ENCODE peak calls at places on chromosomes 4 and X, in seven cellular contexts. D is HCT116, K is psoas muscle, S is heart right ventricle, O is neural progenitor cell, Z is fibroblast of mammary gland, E is DND-41. W is an unnamed sample.
A peak's percentile ranks its signal among the peaks of the same experiment; 100 is the strongest.

GRCh38 chr4:4308800-4309441 is 18.9 kb downstream of the ZBTB49 start:
- DNase-seq in D (no peak), K (no peak), S (no peak), O (no peak), Z (peak; percentile 53), E (no peak), W (no peak)

GRCh38 chrX:115399306-115399705 is 109.8 kb downstream of the LUZP4 start:
- DNase-seq in D (no peak), K (no peak), S (no peak), O (no peak), Z (no peak), E (no peak), W (no peak)

GRCh38 chr4:90852232-90852631 is 725.0 kb downstream of the CCSER1 start:
- DNase-seq in D (no peak), K (no peak), S (no peak), O (peak; percentile 48), Z (no peak), E (no peak), W (no peak)

GRCh38 chr4:72375050-72375736 is 193.8 kb downstream of the ADAMTS3 start:
- DNase-seq in D (no peak), K (peak; percentile 14), S (no peak), O (no peak), Z (peak; percentile 70), E (no peak), W (no peak)

GRCh38 chr4:15654556-15655222 is 468 bp downstream of the FBXL5 start:
- DNase-seq in D (no peak), K (peak; percentile 45), S (peak; percentile 60), O (peak; percentile 86), Z (peak; percentile 32), E (peak; percentile 67), W (peak; percentile 78)

GRCh38 chrX:113675278-113675677 is 834.6 kb upstream of the AMOT start:
- DNase-seq in D (no peak), K (no peak), S (no peak), O (no peak), Z (peak; percentile 13), E (no peak), W (no peak)

GRCh38 chr4:54746228-54746627 is 88.5 kb downstream of the KIT start:
- DNase-seq in D (no peak), K (no peak), S (no peak), O (no peak), Z (no peak), E (no peak), W (no peak)

GRCh38 chrX:103151799-103152198 is 58.9 kb upstream of the NXF3 start:
- DNase-seq in D (no peak), K (no peak), S (no peak), O (no peak), Z (peak; percentile 13), E (no peak), W (no peak)

GRCh38 chr4:15855804-15856475 is 77.8 kb downstream of the CD38 start:
- DNase-seq in D (no peak), K (peak; percentile 53), S (peak; percentile 64), O (no peak), Z (no peak), E (no peak), W (no peak)

GRCh38 chr4:187021436-187022205 is 298.0 kb upstream of the FAT1 start:
- DNase-seq in D (no peak), K (no peak), S (no peak), O (no peak), Z (no peak), E (no peak), W (no peak)

GRCh38 chr4:168257663-168258235 is 60.8 kb downstream of the DDX60 start:
- DNase-seq in D (no peak), K (no peak), S (no peak), O (no peak), Z (no peak), E (no peak), W (no peak)

GRCh38 chr4:41146716-41147506 is 67.4 kb downstream of the APBB2 start:
- DNase-seq in D (no peak), K (peak; percentile 43), S (no peak), O (peak; percentile 91), Z (peak; percentile 81), E (no peak), W (no peak)

GRCh38 chr4:158428242-158428641 is 93.4 kb upstream of the RXFP1 start:
- DNase-seq in D (no peak), K (no peak), S (no peak), O (no peak), Z (peak; percentile 52), E (no peak), W (no peak)

GRCh38 chr4:186940476-186940875 is 216.8 kb upstream of the FAT1 start:
- DNase-seq in D (no peak), K (no peak), S (no peak), O (no peak), Z (no peak), E (no peak), W (no peak)

GRCh38 chrX:28550331-28550872 is 36.8 kb upstream of the IL1RAPL1 start:
- DNase-seq in D (no peak), K (no peak), S (no peak), O (no peak), Z (no peak), E (no peak), W (peak; percentile 13)

GRCh38 chr4:67522851-67523671 is 22.2 kb downstream of the CENPC start:
- DNase-seq in D (no peak), K (no peak), S (no peak), O (no peak), Z (peak; percentile 7), E (no peak), W (no peak)

GRCh38 chr4:81723927-81724587 is 252.3 kb upstream of the RASGEF1B start:
- DNase-seq in D (no peak), K (no peak), S (no peak), O (no peak), Z (peak; percentile 3), E (no peak), W (no peak)

DNA sequence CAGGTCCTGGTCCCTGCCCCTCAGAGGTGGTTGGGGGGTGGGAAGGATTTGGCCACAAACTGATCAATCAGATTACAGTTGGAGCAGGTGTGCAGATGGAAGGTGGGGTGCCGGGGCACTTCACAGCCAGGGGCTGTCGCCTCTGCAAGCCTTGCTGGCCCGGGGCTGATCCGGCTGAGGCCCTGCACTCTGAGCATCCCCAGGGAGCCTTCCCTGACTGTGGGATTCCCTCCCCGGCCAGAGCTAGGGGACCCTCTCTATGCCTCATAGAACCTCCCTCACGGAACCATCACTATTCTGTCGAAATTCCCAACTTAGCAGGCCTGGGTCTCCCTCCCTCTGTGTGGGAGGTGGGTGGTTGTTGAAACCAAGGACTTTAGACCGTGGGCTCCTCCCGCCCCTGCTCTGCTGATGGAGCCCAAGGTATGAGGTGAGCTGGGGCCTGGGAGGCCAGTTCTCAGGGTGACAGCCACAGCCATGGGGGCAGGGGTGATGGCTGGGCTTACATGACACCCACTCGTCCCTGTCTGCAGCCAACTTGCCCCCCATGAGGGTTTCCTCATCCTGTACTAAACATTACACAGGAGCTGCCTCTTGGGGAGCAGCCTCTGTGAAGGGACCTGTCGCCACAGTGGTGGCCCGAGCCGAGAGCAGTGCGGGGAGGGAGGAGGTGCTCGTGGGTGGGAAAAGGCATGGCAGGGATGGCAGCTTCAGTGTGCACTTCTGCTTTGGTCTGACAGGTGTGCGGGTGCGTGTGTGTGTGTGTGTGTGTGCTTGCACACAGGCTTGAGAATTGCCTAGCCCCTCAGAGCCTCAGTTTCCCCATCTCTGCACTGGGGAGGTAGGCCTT is 3.7 kb downstream of the SH3TC1 start:
- DNase-seq in D (no peak), K (no peak), S (no peak), O (no peak), Z (no peak), E (peak; percentile 55), W (no peak)
- H3K4me3 ChIP-seq in D (no peak overlapping the region), K (no peak overlapping the region), S (no peak overlapping the region), O (no peak overlapping the region), Z (no peak overlapping the region), E (peak overlapping the region; percentile 54), W (no peak overlapping the region)

DNA sequence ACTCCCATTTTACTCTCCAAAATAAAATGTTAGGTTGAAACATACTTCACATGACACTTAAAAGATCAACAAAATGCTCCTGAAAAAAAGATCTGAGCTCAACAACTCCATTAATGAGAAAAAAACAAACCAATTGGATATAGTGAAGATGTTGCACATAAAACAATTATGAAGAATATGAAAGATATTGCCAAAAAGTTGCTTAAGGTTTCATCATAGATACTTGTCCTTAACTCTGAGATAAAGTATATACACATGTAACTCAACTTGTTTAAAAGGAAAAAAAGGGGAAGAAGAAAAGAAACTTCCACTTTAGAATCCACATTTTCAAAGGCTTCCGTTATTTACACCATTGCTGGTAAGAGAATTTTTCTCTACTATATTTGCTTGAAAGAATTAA is 2.7 kb downstream of the AFAP1 start:
- DNase-seq in D (no peak), K (no peak), S (no peak), O (no peak), Z (no peak), E (no peak), W (no peak)
- H3K4me3 ChIP-seq in D (no peak overlapping the region), K (no peak overlapping the region), S (no peak overlapping the region), O (no peak overlapping the region), Z (no peak overlapping the region), E (no peak overlapping the region), W (no peak overlapping the region)

GRCh38 chr4:48017108-48017527 is 546 bp downstream of the NIPAL1 start:
- DNase-seq in D (peak; percentile 51), K (peak; percentile 39), S (no peak), O (peak; percentile 61), Z (peak; percentile 72), E (no peak), W (peak; percentile 72)

GRCh38 chr4:48016141-48017107 is at the start of the genes CNGA1 and NIPAL1:
- DNase-seq in D (peak; percentile 63), K (peak; percentile 72), S (peak; percentile 70), O (peak; percentile 94), Z (peak; percentile 42), E (no peak), W (peak; percentile 97)

GRCh38 chr4:48012819-48013218 is 3.7 kb downstream of the CNGA1 start:
- DNase-seq in D (no peak), K (no peak), S (no peak), O (no peak), Z (no peak), E (no peak), W (no peak)

GRCh38 chr4:48015678-48016077 is 803 bp downstream of the CNGA1 start:
- DNase-seq in D (no peak), K (no peak), S (no peak), O (no peak), Z (no peak), E (no peak), W (no peak)

DNA sequence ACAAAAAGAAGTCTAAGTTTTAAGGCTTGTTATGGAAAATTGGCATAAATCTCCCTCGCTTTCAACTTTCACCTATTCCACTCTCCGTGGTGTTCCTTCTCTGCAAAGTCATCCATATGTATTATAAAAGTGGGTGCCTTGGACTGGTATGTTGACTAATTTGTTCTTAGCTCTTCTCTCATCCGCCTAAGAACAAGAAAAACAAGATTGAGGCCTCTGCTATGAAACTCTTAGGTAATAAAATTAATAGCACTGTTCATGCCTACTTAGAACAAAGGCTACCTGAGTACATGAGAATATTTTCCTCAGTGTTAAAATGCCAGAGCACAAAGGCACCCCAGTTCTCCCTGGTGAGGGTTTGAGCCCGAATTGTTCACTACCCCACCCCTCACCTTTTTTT is 1.3 kb downstream of the CNGA1 start:
- DNase-seq in D (no peak), K (no peak), S (no peak), O (no peak), Z (no peak), E (no peak), W (no peak)
- H3K4me3 ChIP-seq in D (no peak overlapping the region), K (no peak overlapping the region), S (no peak overlapping the region), O (no peak overlapping the region), Z (no peak overlapping the region), E (no peak overlapping the region), W (no peak overlapping the region)

DNA sequence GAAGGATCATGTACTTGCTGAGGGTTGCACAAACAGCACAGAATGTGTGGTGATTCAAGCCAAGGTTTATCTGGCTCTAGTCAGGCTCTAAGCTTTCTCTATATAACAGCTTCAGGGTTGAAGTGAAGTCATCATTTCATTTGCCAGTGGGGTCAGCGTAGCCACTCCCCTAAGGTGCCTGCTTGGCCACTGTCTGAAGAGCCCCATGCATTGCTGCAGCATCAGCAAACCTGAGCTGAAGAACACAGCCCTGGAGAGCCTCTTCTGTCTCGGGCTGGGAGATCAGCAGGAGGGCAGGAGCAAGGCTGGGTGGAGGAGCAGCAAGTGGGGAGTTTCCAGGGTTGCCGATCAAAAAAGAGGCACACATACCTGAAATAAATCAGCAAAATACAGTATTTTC is 193.1 kb upstream of the LCORL start:
- DNase-seq in D (no peak), K (no peak), S (no peak), O (no peak), Z (no peak), E (no peak), W (peak; percentile 8)
- H3K4me3 ChIP-seq in D (no peak overlapping the region), K (no peak overlapping the region), S (no peak overlapping the region), O (no peak overlapping the region), Z (no peak overlapping the region), E (no peak overlapping the region), W (no peak overlapping the region)